ENCODE peak calls at places on chromosomes 5 and 9, in five cellular contexts. O is transverse colon, K is HCT116, T is Panc1, A is prostate gland. W is an unnamed sample.
A peak's percentile ranks its signal among the peaks of the same experiment; 100 is the strongest.

GRCh38 chr5:142981886-142982820 is 212.0 kb downstream of the ARHGAP26 start:
- DNase-seq in O (peak; percentile 80), T (no peak), A (peak; percentile 87), K (no peak), W (no peak)

GRCh38 chr5:121199238-121199999 is 652.3 kb upstream of the FTMT start:
- DNase-seq in A (no peak), O (no peak), T (no peak), K (no peak), W (no peak)

GRCh38 chr9:135256568-135257354 is 169.3 kb downstream of the OLFM1 start:
- DNase-seq in T (no peak), A (no peak), K (no peak), O (no peak), W (peak; percentile 58)

GRCh38 chr9:24652181-24652580 is 106.5 kb upstream of the IZUMO3 start:
- DNase-seq in A (no peak), T (no peak), O (no peak), K (no peak), W (no peak)

GRCh38 chr5:172497591-172498255 is 43.4 kb upstream of the SH3PXD2B start:
- DNase-seq in T (no peak), O (no peak), A (peak; percentile 2), K (no peak), W (no peak)

GRCh38 chr5:76367623-76368366 is 35.3 kb upstream of the IQGAP2 start:
- DNase-seq in O (no peak), K (no peak), T (no peak), A (no peak), W (no peak)

GRCh38 chr5:74404574-74405310 is 235.8 kb downstream of the ENC1 start:
- DNase-seq in T (no peak), O (no peak), K (no peak), A (no peak), W (no peak)

GRCh38 chr9:101480386-101480785 is 44.8 kb upstream of the ALDOB start:
- DNase-seq in T (no peak), O (peak; percentile 49), A (peak; percentile 56), K (no peak), W (no peak)

GRCh38 chr5:171711631-171712030 is 74.0 kb upstream of the SMIM23 start:
- DNase-seq in O (no peak), K (no peak), A (no peak), T (no peak), W (peak; percentile 30)

GRCh38 chr9:104758974-104759373 is 5.0 kb upstream of the NIPSNAP3B start:
- DNase-seq in A (no peak), T (no peak), K (no peak), O (no peak), W (no peak)

GRCh38 chr5:181224390-181225234 is 1.5 kb downstream of the TRIM41 start:
- DNase-seq in O (peak; percentile 42), T (no peak), K (no peak), A (no peak), W (peak; percentile 91)

GRCh38 chr5:6158974-6159863 is 219.1 kb downstream of the MED10 start:
- DNase-seq in K (no peak), O (no peak), T (peak; percentile 79), A (no peak), W (no peak)

GRCh38 chr5:73892806-73893205 is 266.8 kb downstream of the ARHGEF28 start:
- DNase-seq in K (no peak), O (no peak), A (no peak), T (no peak), W (no peak)

GRCh38 chr5:74889523-74890105 is 23.4 kb upstream of the FAM169A start:
- DNase-seq in T (no peak), A (no peak), K (no peak), O (no peak), W (no peak)

GRCh38 chr5:7000316-7000715 is 287.1 kb downstream of the TENT4A start:
- DNase-seq in T (no peak), A (no peak), O (no peak), K (no peak), W (no peak)

GRCh38 chr5:91176288-91177016 is 206.7 kb downstream of the ARRDC3 start:
- DNase-seq in O (no peak), K (no peak), A (no peak), T (no peak), W (no peak)

GRCh38 chr9:3809724-3810123 is 283.9 kb upstream of the RFX3 start:
- DNase-seq in O (no peak), T (no peak), K (peak; percentile 22), A (no peak), W (no peak)

GRCh38 chr5:61332369-61332745 is 299 bp downstream of the ZSWIM6 start:
- DNase-seq in A (peak; percentile 25), K (no peak), O (peak; percentile 39), T (no peak), W (no peak)

GRCh38 chr5:31407921-31408714 is 123.8 kb downstream of the DROSHA start:
- DNase-seq in K (no peak), A (no peak), O (no peak), T (no peak), W (no peak)

GRCh38 chr5:61625682-61626620 is 293.9 kb downstream of the ZSWIM6 start:
- DNase-seq in T (no peak), O (peak; percentile 83), K (no peak), A (peak; percentile 58), W (peak; percentile 90)

GRCh38 chr5:87121315-87122170 is 146.1 kb upstream of the RASA1 start:
- DNase-seq in T (peak; percentile 51), O (peak; percentile 14), A (no peak), K (peak; percentile 71), W (no peak)

GRCh38 chr9:36284226-36284625 is 26.0 kb upstream of the GNE start:
- DNase-seq in O (no peak), T (no peak), K (no peak), A (no peak), W (no peak)

GRCh38 chr9:124778575-124779367 is 1.8 kb downstream of the OLFML2A start:
- DNase-seq in A (no peak), T (no peak), K (no peak), O (no peak), W (peak; percentile 24)

GRCh38 chr9:128162215-128163026 is 2.4 kb downstream of the BBLN start:
- DNase-seq in K (no peak), T (no peak), O (no peak), A (no peak), W (peak; percentile 47)

GRCh38 chr5:53478411-53479044 is 1.9 kb upstream of the FST start:
- DNase-seq in O (peak; percentile 11), K (peak; percentile 60), T (peak; percentile 42), A (peak; percentile 38), W (peak; percentile 72)

GRCh38 chr9:20054734-20055133 is 265.9 kb upstream of the SLC24A2 start:
- DNase-seq in A (no peak), K (no peak), T (no peak), O (no peak), W (no peak)

GRCh38 chr5:138604176-138604785 is 29.1 kb upstream of the HSPA9 start:
- DNase-seq in T (no peak), A (no peak), K (no peak), O (no peak), W (no peak)

DNA sequence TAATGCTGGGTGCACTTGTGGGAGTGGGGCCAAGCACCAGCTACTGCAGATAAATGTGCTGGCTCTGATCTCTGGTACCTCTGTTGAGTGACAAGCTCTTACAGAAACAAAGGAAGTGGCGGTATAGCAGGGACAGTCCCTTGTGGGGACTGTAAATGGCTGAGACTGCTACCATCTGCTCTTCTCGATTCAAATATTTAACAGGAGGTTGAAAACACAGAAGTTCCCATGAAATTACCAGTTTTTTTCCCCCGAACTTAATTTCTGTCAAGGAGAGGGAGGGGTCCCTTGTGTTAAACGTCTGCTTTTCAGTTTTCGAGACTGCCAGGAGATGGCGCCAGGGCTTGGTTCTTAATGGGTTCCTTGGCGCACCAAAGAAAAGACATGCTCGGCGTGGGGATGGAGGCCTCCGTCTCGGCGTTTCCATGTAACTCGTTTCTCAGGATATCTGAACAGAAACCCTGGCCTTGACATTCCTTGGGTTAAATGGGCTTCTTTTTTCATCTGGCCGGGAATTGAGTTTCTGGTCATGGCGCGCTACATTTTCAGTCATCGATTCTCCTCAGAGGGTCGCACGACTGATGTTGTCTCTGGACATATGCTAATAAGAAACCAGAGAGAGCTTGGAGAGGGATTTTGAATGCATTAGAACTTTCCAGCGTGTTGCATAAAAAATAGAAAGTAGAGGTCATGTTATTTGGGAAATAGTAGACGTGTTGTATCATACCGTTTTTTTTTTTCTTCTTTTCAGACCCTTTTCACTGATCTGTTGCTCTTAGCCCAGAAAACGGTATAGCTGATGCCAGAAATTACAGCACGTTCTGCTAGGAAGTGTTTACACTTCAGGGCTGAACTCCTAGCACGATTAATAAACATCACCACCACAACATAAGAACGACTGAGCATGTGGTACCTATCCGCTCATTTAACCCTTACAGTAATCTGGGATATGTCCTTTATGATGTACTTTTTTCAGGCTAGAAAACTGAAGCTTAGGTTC is 64.0 kb downstream of the CARTPT start:
- DNase-seq in T (peak; percentile 47), O (peak; percentile 74), K (peak; percentile 59), A (peak; percentile 75), W (peak; percentile 77)
- TF ChIP-seq POLR2AphosphoS5 in T (no peak), O (no peak), K (no peak), A (peak; percentile 61), W (no peak)

GRCh38 chr5:158744226-158744625 is 355.5 kb downstream of the EBF1 start:
- DNase-seq in O (no peak), A (no peak), K (no peak), T (no peak), W (no peak)
- H3K4me1 ChIP-seq in O (no peaks in the 10 kb centered on the region), A (no peaks in the 10 kb centered on the region), K (no peaks in the 10 kb centered on the region), T (no peaks in the 10 kb centered on the region), W (peaks cover 8% of the 10 kb centered on the region)

GRCh38 chr5:17190242-17190778 is 27.1 kb upstream of the BASP1 start:
- DNase-seq in T (peak; percentile 66), O (no peak), A (peak; percentile 17), K (peak; percentile 46), W (no peak)
- TF ChIP-seq POLR2AphosphoS5 in T (no peak), O (peak; percentile 58), A (no peak), K (no peak), W (no peak)

GRCh38 chr5:154762261-154762660 is 7.1 kb downstream of the LARP1 start:
- DNase-seq in T (no peak), A (no peak), K (no peak), O (no peak), W (no peak)

GRCh38 chr5:154761062-154761740 is 6.0 kb downstream of the LARP1 start:
- DNase-seq in A (no peak), K (no peak), O (no peak), T (no peak), W (no peak)

GRCh38 chr5:154765396-154765925 is 10.3 kb downstream of the LARP1 start:
- DNase-seq in O (no peak), K (no peak), T (no peak), A (no peak), W (no peak)

GRCh38 chr5:154764967-154765366 is 9.8 kb downstream of the LARP1 start:
- DNase-seq in T (no peak), O (no peak), A (no peak), K (no peak), W (no peak)

GRCh38 chr5:154762700-154763099 is 7.5 kb downstream of the LARP1 start:
- DNase-seq in O (no peak), T (no peak), A (no peak), K (no peak), W (no peak)
- H3K4me1 ChIP-seq in O (peaks cover 87% of the 10 kb centered on the region), T (peaks cover 71% of the 10 kb centered on the region), A (peaks cover 12% of the 10 kb centered on the region), K (peaks cover 26% of the 10 kb centered on the region), W (peaks cover 100% of the 10 kb centered on the region)

W was measured in spleen.